ENCODE peak calls at places on chromosome 11, in four cellular contexts. C, S, K and P are unnamed samples.

GRCh38 chr11:36672815-36673450 is 74.9 kb upstream of the RAG2 start:
- DNase-seq in C (no peak), S (peak; percentile 54), K (peak; percentile 35), P (peak; percentile 24)

GRCh38 chr11:117570701-117571100 is 226.3 kb downstream of the DSCAML1 start:
- DNase-seq in C (no peak), S (no peak), K (no peak), P (no peak)

GRCh38 chr11:131595812-131596211 is 225.4 kb downstream of the NTM start:
- DNase-seq in C (no peak), S (no peak), K (no peak), P (no peak)

GRCh38 chr11:22031791-22032190 is 161.1 kb upstream of the ANO5 start:
- DNase-seq in C (no peak), S (no peak), K (no peak), P (no peak)

GRCh38 chr11:16791494-16791961 is 53.1 kb downstream of the C11orf58 start:
- DNase-seq in C (no peak), S (peak; percentile 67), K (no peak), P (no peak)

GRCh38 chr11:115275045-115275444 is 229.2 kb downstream of the CADM1 start:
- DNase-seq in C (no peak), S (no peak), K (no peak), P (no peak)

GRCh38 chr11:10731064-10731680 is 19.9 kb upstream of the CTR9 start:
- DNase-seq in C (no peak), S (no peak), K (no peak), P (no peak)

GRCh38 chr11:67271548-67272284 is 5.4 kb downstream of the GRK2 start:
- DNase-seq in C (peak; percentile 77), S (no peak), K (no peak), P (no peak)

GRCh38 chr11:70191495-70192140 is 11.5 kb upstream of the FADD start:
- DNase-seq in C (peak; percentile 27), S (peak; percentile 75), K (peak; percentile 91), P (peak; percentile 82)

GRCh38 chr11:45930031-45930794 is 7.8 kb downstream of the LARGE2 start:
- DNase-seq in C (no peak), S (peak; percentile 76), K (no peak), P (no peak)

GRCh38 chr11:65440831-65441499 is 18.4 kb downstream of the NEAT1 start:
- DNase-seq in C (no peak), S (peak; percentile 14), K (no peak), P (no peak)

GRCh38 chr11:133500435-133500834 is 31.9 kb downstream of the OPCML start:
- DNase-seq in C (no peak), S (no peak), K (no peak), P (no peak)

GRCh38 chr11:106091480-106092123 is 14.1 kb downstream of the AASDHPPT start:
- DNase-seq in C (no peak), S (no peak), K (no peak), P (no peak)

GRCh38 chr11:84140386-84141169 is 854.4 kb upstream of the CCDC90B start:
- DNase-seq in C (no peak), S (no peak), K (no peak), P (no peak)

GRCh38 chr11:126857860-126858808 is 142.4 kb downstream of the KIRREL3 start:
- DNase-seq in C (peak; percentile 11), S (peak; percentile 42), K (no peak), P (no peak)

GRCh38 chr11:103910721-103911120 is 125.7 kb upstream of the DDI1 start:
- DNase-seq in C (no peak), S (no peak), K (no peak), P (no peak)

GRCh38 chr11:44899959-44900358 is 50.7 kb downstream of the TP53I11 start:
- DNase-seq in C (peak; percentile 43), S (no peak), K (peak; percentile 41), P (peak; percentile 63)

GRCh38 chr11:94067010-94067409 is 45.9 kb downstream of the HEPHL1 start:
- DNase-seq in C (no peak), S (no peak), K (no peak), P (no peak)

GRCh38 chr11:64385953-64386704 is 27.2 kb downstream of the RPS6KA4 start:
- DNase-seq in C (peak; percentile 33), S (no peak), K (peak; percentile 74), P (peak; percentile 71)

GRCh38 chr11:128502736-128503135 is 84.6 kb downstream of the ETS1 start:
- DNase-seq in C (no peak), S (no peak), K (no peak), P (no peak)

GRCh38 chr11:34355726-34356125 is 2.1 kb downstream of the ABTB2 start:
- DNase-seq in C (no peak), S (no peak), K (no peak), P (no peak)

GRCh38 chr11:116226731-116227130 is 546.1 kb downstream of the BUD13 start:
- DNase-seq in C (no peak), S (no peak), K (no peak), P (no peak)

GRCh38 chr11:8258771-8259170 is 4.9 kb downstream of the LMO1 start:
- DNase-seq in C (no peak), S (peak; percentile 44), K (no peak), P (no peak)

GRCh38 chr11:36945384-36945783 is 347.3 kb upstream of the RAG2 start:
- DNase-seq in C (no peak), S (no peak), K (peak; percentile 6), P (no peak)

GRCh38 chr11:60345489-60345888 is 18.4 kb downstream of the MS4A6E start:
- DNase-seq in C (peak; percentile 33), S (peak; percentile 42), K (peak; percentile 57), P (peak; percentile 33)

GRCh38 chr11:65121447-65121864 is 478 bp downstream of the FAU start:
- DNase-seq in C (no peak), S (peak; percentile 37), K (no peak), P (peak; percentile 55)

GRCh38 chr11:69220581-69221051 is 64.9 kb downstream of the SMIM38 start:
- DNase-seq in C (no peak), S (peak; percentile 38), K (no peak), P (no peak)

GRCh38 chr11:44607324-44607962 is 42.0 kb downstream of the CD82 start:
- DNase-seq in C (no peak), S (no peak), K (no peak), P (no peak)

GRCh38 chr11:92528051-92528450 is 303.4 kb downstream of the FAT3 start:
- DNase-seq in C (no peak), S (no peak), K (no peak), P (no peak)

GRCh38 chr11:43360361-43361032 is 1.8 kb downstream of the TTC17 start:
- DNase-seq in C (no peak), S (no peak), K (peak; percentile 25), P (no peak)
- H3K4me3 ChIP-seq in C (peak overlapping the region; percentile 77), S (no peak overlapping the region), K (peak overlapping the region; percentile 83), P (peak overlapping the region; percentile 93)

GRCh38 chr11:18722293-18722637 is 3.7 kb downstream of the IGSF22 start:
- DNase-seq in C (no peak), S (no peak), K (no peak), P (no peak)
- TF ChIP-seq CTCF in C (no peak), S (no peak), K (no peak), P (no peak)

DNA sequence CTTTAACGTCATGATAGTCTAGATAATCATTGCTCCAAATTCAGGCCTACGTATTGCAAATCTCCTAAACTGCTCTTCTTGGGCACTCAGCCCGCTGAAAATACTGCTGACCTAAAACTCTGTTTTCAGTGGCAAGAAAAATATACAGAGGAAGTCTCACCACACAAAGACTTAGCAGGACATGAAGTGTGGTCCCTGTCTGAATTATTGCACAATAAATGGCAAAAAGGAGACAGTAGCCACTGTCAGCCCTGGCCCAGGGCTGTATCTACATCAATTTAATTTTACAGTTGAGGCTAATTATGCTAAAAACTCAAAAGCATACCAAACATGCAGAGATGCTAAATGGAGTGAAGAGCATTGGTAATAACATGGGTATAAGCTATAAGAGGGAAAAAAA is 800.1 kb upstream of the LUZP2 start:
- DNase-seq in C (no peak), S (no peak), K (no peak), P (no peak)
- H3K4me3 ChIP-seq in C (no peak overlapping the region), S (no peak overlapping the region), K (no peak overlapping the region), P (no peak overlapping the region)

GRCh38 chr11:2142762-2143202 is 3.6 kb upstream of the IGF2 start:
- DNase-seq in C (no peak), S (no peak), K (no peak), P (no peak)

GRCh38 chr11:2142300-2142759 is 3.1 kb upstream of the IGF2 start:
- DNase-seq in C (no peak), S (no peak), K (no peak), P (no peak)

GRCh38 chr11:2146051-2146450 is 6.9 kb upstream of the IGF2 start:
- DNase-seq in C (no peak), S (no peak), K (no peak), P (no peak)

GRCh38 chr11:2144549-2145220 is 5.5 kb upstream of the IGF2 start:
- DNase-seq in C (no peak), S (no peak), K (no peak), P (no peak)

GRCh38 chr11:2143652-2144548 is 4.7 kb upstream of the IGF2 start:
- DNase-seq in C (no peak), S (no peak), K (peak; percentile 44), P (no peak)
- TF ChIP-seq CTCF in C (no peak), S (no peak), K (no peak), P (peak; percentile 16)

GRCh38 chr11:134950692-134951304 is 538.8 kb upstream of the B3GAT1 start:
- DNase-seq in C (no peak), S (no peak), K (no peak), P (no peak)
- H3K4me3 ChIP-seq in C (no peak overlapping the region), S (no peak overlapping the region), K (no peak overlapping the region), P (no peak overlapping the region)

GRCh38 chr11:47553417-47553746 is 450 bp upstream of the CELF1 start:
- DNase-seq in C (no peak), S (peak; percentile 42), K (no peak), P (no peak)
- TF ChIP-seq CTCF in C (no peak), S (no peak), K (no peak), P (no peak)

GRCh38 chr11:120793150-120793549 is 230.8 kb upstream of the TBCEL start:
- DNase-seq in C (no peak), S (no peak), K (no peak), P (no peak)

GRCh38 chr11:120794748-120795147 is 229.2 kb upstream of the TBCEL start:
- DNase-seq in C (no peak), S (no peak), K (no peak), P (no peak)

GRCh38 chr11:120789391-120789790 is 234.5 kb upstream of the TBCEL start:
- DNase-seq in C (no peak), S (no peak), K (no peak), P (peak; percentile 32)

GRCh38 chr11:120793806-120794479 is 230.0 kb upstream of the TBCEL start:
- DNase-seq in C (no peak), S (no peak), K (no peak), P (no peak)

GRCh38 chr11:120792306-120792705 is 231.6 kb upstream of the TBCEL start:
- DNase-seq in C (no peak), S (no peak), K (peak; percentile 23), P (no peak)
- H3K4me3 ChIP-seq in C (no peak overlapping the region), S (no peak overlapping the region), K (no peak overlapping the region), P (no peak overlapping the region)